ENCODE peak calls at places on chromosome 7, in six cellular contexts. P is GM13977, B is kidney tubule cell, T is T-helper 2 cell, J is neural crest cell, F is T-helper 9 cell. S is an unnamed sample.

GRCh38 chr7:25048444-25048834 is 68.5 kb upstream of the OSBPL3 start:
- DNase-seq in P (no peak), B (no peak), T (no peak), J (no peak), F (no peak), S (no peak)

GRCh38 chr7:157975401-157976372 is 611.9 kb downstream of the PTPRN2 start:
- DNase-seq in P (no peak), B (no peak), T (no peak), J (no peak), F (no peak), S (no peak)

GRCh38 chr7:140631006-140631405 is 9.6 kb downstream of the DENND2A start:
- DNase-seq in P (no peak), B (no peak), T (no peak), J (no peak), F (no peak), S (no peak)

GRCh38 chr7:98240961-98241673 is 10.9 kb downstream of the TECPR1 start:
- DNase-seq in P (peak), B (peak), T (peak), J (peak), F (no peak), S (peak)

GRCh38 chr7:18064242-18064838 is 36.7 kb upstream of the PRPS1L1 start:
- DNase-seq in P (no peak), B (peak), T (no peak), J (peak), F (no peak), S (peak)

GRCh38 chr7:32051128-32051527 is 19.1 kb downstream of the PDE1C start:
- DNase-seq in P (no peak), B (no peak), T (no peak), J (no peak), F (no peak), S (no peak)

GRCh38 chr7:5758753-5759330 is 22.6 kb downstream of the RNF216 start:
- DNase-seq in P (no peak), B (no peak), T (no peak), J (no peak), F (no peak), S (no peak)

GRCh38 chr7:117470777-117471176 is 9.0 kb upstream of the CFTR start:
- DNase-seq in P (peak), B (no peak), T (no peak), J (no peak), F (no peak), S (no peak)

GRCh38 chr7:134280508-134280907 is 36.2 kb downstream of the SLC35B4 start:
- DNase-seq in P (no peak), B (no peak), T (no peak), J (no peak), F (no peak), S (no peak)

GRCh38 chr7:123645516-123645915 is 10.2 kb upstream of the LMOD2 start:
- DNase-seq in P (no peak), B (no peak), T (no peak), J (no peak), F (no peak), S (peak)

GRCh38 chr7:154504938-154505337 is 452.7 kb downstream of the DPP6 start:
- DNase-seq in P (no peak), B (no peak), T (no peak), J (no peak), F (no peak), S (no peak)

GRCh38 chr7:131061818-131062217 is 265.9 kb upstream of the MKLN1 start:
- DNase-seq in P (no peak), B (no peak), T (no peak), J (no peak), F (no peak), S (no peak)

GRCh38 chr7:151008511-151009323 is 15.6 kb downstream of the ATG9B start:
- DNase-seq in P (peak), B (peak), T (peak), J (no peak), F (peak), S (peak)

GRCh38 chr7:27277628-27278027 is 35.0 kb downstream of the EVX1 start:
- DNase-seq in P (no peak), B (peak), T (no peak), J (no peak), F (no peak), S (no peak)

GRCh38 chr7:25775999-25776736 is 375.8 kb upstream of the NFE2L3 start:
- DNase-seq in P (no peak), B (no peak), T (no peak), J (no peak), F (no peak), S (no peak)

GRCh38 chr7:158818325-158819213 is 10.7 kb downstream of the ESYT2 start:
- DNase-seq in P (peak), B (peak), T (peak), J (peak), F (peak), S (peak)

GRCh38 chr7:101736077-101736476 is 81.3 kb upstream of the CUX1 start:
- DNase-seq in P (no peak), B (no peak), T (no peak), J (no peak), F (no peak), S (peak)

GRCh38 chr7:8070451-8071180 is 102.0 kb downstream of the GLCCI1 start:
- DNase-seq in P (no peak), B (no peak), T (no peak), J (no peak), F (no peak), S (no peak)

GRCh38 chr7:70068531-70068930 is 470.3 kb downstream of the AUTS2 start:
- DNase-seq in P (no peak), B (no peak), T (no peak), J (no peak), F (no peak), S (no peak)

GRCh38 chr7:88141025-88141424 is 78.8 kb downstream of the SRI start:
- DNase-seq in P (no peak), B (peak), T (no peak), J (no peak), F (no peak), S (no peak)

GRCh38 chr7:101378808-101379207 is 16.1 kb downstream of the COL26A1 start:
- DNase-seq in P (no peak), B (no peak), T (no peak), J (no peak), F (no peak), S (no peak)

GRCh38 chr7:94650652-94651051 is 5.3 kb downstream of the SGCE start:
- DNase-seq in P (no peak), B (no peak), T (no peak), J (no peak), F (no peak), S (no peak)

GRCh38 chr7:100369105-100369504 is 4.2 kb upstream of the PILRA start:
- DNase-seq in P (peak), B (no peak), T (no peak), J (no peak), F (no peak), S (no peak)

GRCh38 chr7:1149351-1149794 is 10.6 kb downstream of the ZFAND2A start:
- DNase-seq in P (no peak), B (no peak), T (no peak), J (no peak), F (no peak), S (no peak)